ENCODE peak calls at places on chromosomes 4 and X, in five cellular contexts. One of them, this sample, is unnamed.

GRCh38 chr4:95715830-95716229 is 124.1 kb upstream of the PDHA2 start:
- DNase-seq in T-helper 1 cell: no peak
- DNase-seq in HFFc6: no peak
- DNase-seq in KBM-7: no peak
- DNase-seq in sciatic nerve: no peak
- DNase-seq in this sample: no peak

GRCh38 chr4:26992657-26993361 is 132.2 kb downstream of the STIM2 start:
- DNase-seq in T-helper 1 cell: no peak
- DNase-seq in HFFc6: no peak
- DNase-seq in KBM-7: peak; percentile 87
- DNase-seq in sciatic nerve: no peak
- DNase-seq in this sample: no peak

GRCh38 chrX:134484039-134484438 is 24.1 kb downstream of the HPRT1 start:
- DNase-seq in T-helper 1 cell: no peak
- DNase-seq in HFFc6: peak; percentile 55
- DNase-seq in KBM-7: peak; percentile 78
- DNase-seq in sciatic nerve: no peak
- DNase-seq in this sample: no peak

GRCh38 chr4:106909776-106910175 is 126.3 kb downstream of the DKK2 start:
- DNase-seq in T-helper 1 cell: no peak
- DNase-seq in HFFc6: no peak
- DNase-seq in KBM-7: no peak
- DNase-seq in sciatic nerve: no peak
- DNase-seq in this sample: no peak

GRCh38 chrX:79477691-79478090 is 110.6 kb upstream of the ITM2A start:
- DNase-seq in T-helper 1 cell: no peak
- DNase-seq in HFFc6: no peak
- DNase-seq in KBM-7: no peak
- DNase-seq in sciatic nerve: no peak
- DNase-seq in this sample: no peak

GRCh38 chr4:145618210-145618911 is 824 bp upstream of the MMAA start:
- DNase-seq in T-helper 1 cell: no peak
- DNase-seq in HFFc6: peak; percentile 8
- DNase-seq in KBM-7: no peak
- DNase-seq in sciatic nerve: no peak
- DNase-seq in this sample: no peak

GRCh38 chr4:8283631-8284121 is 14.1 kb downstream of the HTRA3 start:
- DNase-seq in T-helper 1 cell: no peak
- DNase-seq in HFFc6: no peak
- DNase-seq in KBM-7: no peak
- DNase-seq in sciatic nerve: no peak
- DNase-seq in this sample: no peak

GRCh38 chr4:24219171-24219570 is 329.3 kb upstream of the PPARGC1A start:
- DNase-seq in T-helper 1 cell: no peak
- DNase-seq in HFFc6: no peak
- DNase-seq in KBM-7: no peak
- DNase-seq in sciatic nerve: no peak
- DNase-seq in this sample: peak; percentile 84

GRCh38 chr4:2354760-2355159 is 63.7 kb downstream of the ZFYVE28 start:
- DNase-seq in T-helper 1 cell: no peak
- DNase-seq in HFFc6: no peak
- DNase-seq in KBM-7: peak; percentile 66
- DNase-seq in sciatic nerve: no peak
- DNase-seq in this sample: no peak

GRCh38 chr4:73520821-73521220 is 39.3 kb downstream of the AFM start:
- DNase-seq in T-helper 1 cell: no peak
- DNase-seq in HFFc6: no peak
- DNase-seq in KBM-7: no peak
- DNase-seq in sciatic nerve: no peak
- DNase-seq in this sample: no peak

GRCh38 chr4:183241322-183241640 is 78.8 kb downstream of the CLDN22 start:
- DNase-seq in T-helper 1 cell: no peak
- DNase-seq in HFFc6: peak; percentile 51
- DNase-seq in KBM-7: no peak
- DNase-seq in sciatic nerve: no peak
- DNase-seq in this sample: no peak

GRCh38 chr4:174437324-174437723 is 85.0 kb downstream of the HPGD start:
- DNase-seq in T-helper 1 cell: no peak
- DNase-seq in HFFc6: no peak
- DNase-seq in KBM-7: no peak
- DNase-seq in sciatic nerve: no peak
- DNase-seq in this sample: no peak

GRCh38 chrX:109399831-109400230 is 82.1 kb downstream of the GUCY2F start:
- DNase-seq in T-helper 1 cell: no peak
- DNase-seq in HFFc6: no peak
- DNase-seq in KBM-7: no peak
- DNase-seq in sciatic nerve: no peak
- DNase-seq in this sample: no peak

GRCh38 chr4:187475901-187476300 is 519.7 kb upstream of the ZFP42 start:
- DNase-seq in T-helper 1 cell: no peak
- DNase-seq in HFFc6: no peak
- DNase-seq in KBM-7: no peak
- DNase-seq in sciatic nerve: no peak
- DNase-seq in this sample: no peak

GRCh38 chr4:33722254-33722653 is 2522.1 kb downstream of the ARAP2 start:
- DNase-seq in T-helper 1 cell: no peak
- DNase-seq in HFFc6: peak; percentile 48
- DNase-seq in KBM-7: no peak
- DNase-seq in sciatic nerve: no peak
- DNase-seq in this sample: no peak

GRCh38 chr4:185708348-185708747 is 103.6 kb downstream of the SORBS2 start:
- DNase-seq in T-helper 1 cell: no peak
- DNase-seq in HFFc6: peak; percentile 13
- DNase-seq in KBM-7: no peak
- DNase-seq in sciatic nerve: no peak
- DNase-seq in this sample: no peak

GRCh38 chr4:65311120-65311519 is 359.2 kb downstream of the EPHA5 start:
- DNase-seq in T-helper 1 cell: no peak
- DNase-seq in HFFc6: no peak
- DNase-seq in KBM-7: no peak
- DNase-seq in sciatic nerve: no peak
- DNase-seq in this sample: no peak

GRCh38 chrX:7110821-7111276 is 36.7 kb upstream of the STS start:
- DNase-seq in T-helper 1 cell: no peak
- DNase-seq in HFFc6: no peak
- DNase-seq in KBM-7: peak; percentile 65
- DNase-seq in sciatic nerve: no peak
- DNase-seq in this sample: no peak

GRCh38 chr4:15414601-15415091 is 13.2 kb upstream of the C1QTNF7 start:
- DNase-seq in T-helper 1 cell: no peak
- DNase-seq in HFFc6: no peak
- DNase-seq in KBM-7: peak; percentile 37
- DNase-seq in sciatic nerve: no peak
- DNase-seq in this sample: no peak

GRCh38 chr4:139666735-139667266 is 1.2 kb downstream of the MGST2 start:
- DNase-seq in T-helper 1 cell: no peak
- DNase-seq in HFFc6: no peak
- DNase-seq in KBM-7: peak; percentile 87
- DNase-seq in sciatic nerve: no peak
- DNase-seq in this sample: peak; percentile 55

GRCh38 chr4:14792702-14793227 is 209.5 kb upstream of the CPEB2 start:
- DNase-seq in T-helper 1 cell: no peak
- DNase-seq in HFFc6: no peak
- DNase-seq in KBM-7: no peak
- DNase-seq in sciatic nerve: no peak
- DNase-seq in this sample: no peak

GRCh38 chr4:154124539-154125255 is 335.8 kb upstream of the SFRP2 start:
- DNase-seq in T-helper 1 cell: no peak
- DNase-seq in HFFc6: peak; percentile 78
- DNase-seq in KBM-7: no peak
- DNase-seq in sciatic nerve: no peak
- DNase-seq in this sample: no peak

GRCh38 chrX:17470136-17470535 is 95.1 kb downstream of the NHS start:
- DNase-seq in T-helper 1 cell: no peak
- DNase-seq in HFFc6: no peak
- DNase-seq in KBM-7: peak; percentile 4
- DNase-seq in sciatic nerve: no peak
- DNase-seq in this sample: no peak

GRCh38 chr4:182354867-182355266 is 111.7 kb downstream of the TENM3 start:
- DNase-seq in T-helper 1 cell: no peak
- DNase-seq in HFFc6: no peak
- DNase-seq in KBM-7: no peak
- DNase-seq in sciatic nerve: no peak
- DNase-seq in this sample: no peak

GRCh38 chrX:154486052-154486395 is 391 bp downstream of the UBL4A start:
- DNase-seq in T-helper 1 cell: peak; percentile 21
- DNase-seq in HFFc6: no peak
- DNase-seq in KBM-7: peak; percentile 37
- DNase-seq in sciatic nerve: peak; percentile 70
- DNase-seq in this sample: no peak

GRCh38 chr4:82799006-82799881 is 648 bp upstream of the SCD5 start:
- DNase-seq in T-helper 1 cell: no peak
- DNase-seq in HFFc6: no peak
- DNase-seq in KBM-7: no peak
- DNase-seq in sciatic nerve: no peak
- DNase-seq in this sample: no peak

GRCh38 chrX:115322375-115322774 is 32.9 kb downstream of the LUZP4 start:
- DNase-seq in T-helper 1 cell: no peak
- DNase-seq in HFFc6: no peak
- DNase-seq in KBM-7: peak; percentile 32
- DNase-seq in sciatic nerve: no peak
- DNase-seq in this sample: no peak

GRCh38 chrX:15863944-15864491 is 9.4 kb upstream of the AP1S2 start:
- DNase-seq in T-helper 1 cell: no peak
- DNase-seq in HFFc6: no peak
- DNase-seq in KBM-7: no peak
- DNase-seq in sciatic nerve: no peak
- DNase-seq in this sample: no peak

GRCh38 chrX:42495139-42495538 is 282.8 kb downstream of the PPP1R2C start:
- DNase-seq in T-helper 1 cell: no peak
- DNase-seq in HFFc6: no peak
- DNase-seq in KBM-7: no peak
- DNase-seq in sciatic nerve: no peak
- DNase-seq in this sample: no peak

This sample was measured in mucosa of gallbladder.